ENCODE peak calls at places on chromosomes 4 and X, in eight cellular contexts. M, V, P, D, Y, B, W and N are unnamed samples.

GRCh38 chrX:135489542-135489941 is 30.9 kb upstream of the INTS6L start:
- DNase-seq in M (no peak), V (no peak), P (no peak), D (no peak), Y (no peak), B (no peak), W (no peak), N (no peak)

GRCh38 chr4:23235613-23236390 is 543.1 kb downstream of the GBA3 start:
- DNase-seq in M (no peak), V (no peak), P (no peak), D (no peak), Y (no peak), B (no peak), W (no peak), N (no peak)

GRCh38 chrX:69153060-69153730 is 12.1 kb downstream of the PJA1 start:
- DNase-seq in M (no peak), V (peak; percentile 34), P (no peak), D (no peak), Y (peak; percentile 37), B (peak; percentile 17), W (no peak), N (no peak)

GRCh38 chr4:81465668-81466357 is 5.9 kb downstream of the RASGEF1B start:
- DNase-seq in M (no peak), V (no peak), P (no peak), D (no peak), Y (no peak), B (no peak), W (no peak), N (no peak)

GRCh38 chrX:85017721-85018120 is 14.0 kb downstream of the APOOL start:
- DNase-seq in M (no peak), V (no peak), P (no peak), D (no peak), Y (no peak), B (no peak), W (no peak), N (no peak)

GRCh38 chr4:25088342-25088952 is 57.7 kb upstream of the LGI2 start:
- DNase-seq in M (peak; percentile 69), V (peak; percentile 13), P (no peak), D (peak; percentile 22), Y (no peak), B (no peak), W (no peak), N (no peak)

GRCh38 chr4:170214731-170215130 is 125.0 kb upstream of the AADAT start:
- DNase-seq in M (no peak), V (no peak), P (no peak), D (no peak), Y (no peak), B (no peak), W (no peak), N (no peak)

GRCh38 chrX:153948847-153949819 is 4.7 kb upstream of the RENBP start:
- DNase-seq in M (no peak), V (no peak), P (no peak), D (no peak), Y (no peak), B (no peak), W (no peak), N (no peak)

GRCh38 chrX:75038925-75039324 is 113.7 kb upstream of the NEXMIF start:
- DNase-seq in M (no peak), V (peak; percentile 32), P (no peak), D (no peak), Y (no peak), B (peak; percentile 1), W (peak; percentile 4), N (no peak)

GRCh38 chr4:93649828-93650227 is 178.7 kb upstream of the ATOH1 start:
- DNase-seq in M (no peak), V (no peak), P (no peak), D (no peak), Y (no peak), B (no peak), W (no peak), N (no peak)

GRCh38 chr4:3867403-3868100 is 101.4 kb downstream of the ADRA2C start:
- DNase-seq in M (no peak), V (no peak), P (peak; percentile 29), D (no peak), Y (no peak), B (no peak), W (no peak), N (no peak)

GRCh38 chr4:126533176-126533575 is 1099.6 kb upstream of the INTU start:
- DNase-seq in M (no peak), V (peak; percentile 12), P (no peak), D (no peak), Y (no peak), B (no peak), W (no peak), N (no peak)

GRCh38 chr4:125115941-125116340 is 198.8 kb upstream of the FAT4 start:
- DNase-seq in M (no peak), V (peak; percentile 94), P (no peak), D (no peak), Y (peak; percentile 55), B (no peak), W (no peak), N (no peak)

GRCh38 chr4:80587861-80588385 is 252.4 kb downstream of the CFAP299 start:
- DNase-seq in M (no peak), V (no peak), P (no peak), D (no peak), Y (peak; percentile 54), B (no peak), W (no peak), N (no peak)

GRCh38 chr4:27123050-27123768 is 262.6 kb downstream of the STIM2 start:
- DNase-seq in M (no peak), V (no peak), P (no peak), D (no peak), Y (no peak), B (peak; percentile 80), W (no peak), N (no peak)

GRCh38 chr4:174317531-174317930 is 33.8 kb downstream of the CEP44 start:
- DNase-seq in M (no peak), V (peak; percentile 23), P (no peak), D (no peak), Y (no peak), B (no peak), W (no peak), N (no peak)

GRCh38 chrX:6732101-6732500 is 197.2 kb upstream of the VCX3A start:
- DNase-seq in M (no peak), V (no peak), P (no peak), D (no peak), Y (no peak), B (no peak), W (no peak), N (no peak)

GRCh38 chrX:6738518-6739470 is 203.9 kb upstream of the VCX3A start:
- DNase-seq in M (no peak), V (no peak), P (peak; percentile 78), D (no peak), Y (no peak), B (peak; percentile 7), W (no peak), N (no peak)

GRCh38 chrX:6729581-6729980 is 194.7 kb upstream of the VCX3A start:
- DNase-seq in M (no peak), V (no peak), P (no peak), D (no peak), Y (peak; percentile 23), B (no peak), W (peak; percentile 3), N (no peak)

DNA sequence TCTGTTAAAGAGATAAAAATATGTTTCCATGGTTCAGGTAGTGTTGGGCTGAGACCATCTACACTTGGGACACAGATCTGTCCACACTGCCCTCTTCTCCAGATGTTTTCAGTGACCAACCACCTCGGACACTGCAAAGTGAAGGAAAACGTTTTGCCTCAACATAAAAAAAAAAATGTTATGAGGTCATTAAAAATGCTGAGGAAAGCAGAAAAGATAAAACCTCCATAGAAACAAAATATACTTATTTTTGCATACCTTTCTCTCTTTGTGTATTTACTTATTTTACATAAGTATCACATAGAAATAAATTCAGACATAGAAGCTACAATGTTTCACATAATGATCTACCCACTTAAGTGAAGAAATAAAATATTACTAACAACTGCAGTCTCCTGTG is 200.3 kb upstream of the VCX3A start:
- DNase-seq in M (no peak), V (no peak), P (no peak), D (no peak), Y (no peak), B (no peak), W (no peak), N (no peak)
- H3K4me1 ChIP-seq in M (no peaks in the 10 kb centered on the region), V (no peaks in the 10 kb centered on the region), P (no peaks in the 10 kb centered on the region), D (no peaks in the 10 kb centered on the region), Y (no peaks in the 10 kb centered on the region), B (no peaks in the 10 kb centered on the region), W (no peaks in the 10 kb centered on the region), N (no peaks in the 10 kb centered on the region)

DNA sequence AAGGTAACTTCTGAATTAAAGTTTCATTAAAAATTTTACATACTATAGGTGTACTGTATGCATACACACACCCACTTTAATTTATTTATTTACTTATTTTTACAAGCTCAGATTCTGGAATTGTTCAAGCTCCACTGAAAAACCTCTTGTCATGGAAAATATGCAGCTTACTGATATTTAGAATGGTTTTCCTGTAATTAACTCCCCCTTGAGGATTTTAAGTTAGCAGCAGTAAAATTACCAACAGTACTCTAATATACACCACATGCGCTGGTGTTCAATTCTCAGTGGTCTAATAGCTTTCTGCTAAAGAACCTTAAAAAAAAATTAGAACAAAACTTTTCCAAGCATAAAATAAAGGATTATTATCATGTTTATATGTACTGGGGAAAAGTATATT is 12.0 kb downstream of the MAB21L2 start:
- DNase-seq in M (no peak), V (peak; percentile 36), P (no peak), D (no peak), Y (no peak), B (no peak), W (no peak), N (no peak)
- H3K4me1 ChIP-seq in M (no peaks in the 10 kb centered on the region), V (no peaks in the 10 kb centered on the region), P (no peaks in the 10 kb centered on the region), D (no peaks in the 10 kb centered on the region), Y (no peaks in the 10 kb centered on the region), B (no peaks in the 10 kb centered on the region), W (peaks cover 5% of the 10 kb centered on the region), N (no peaks in the 10 kb centered on the region)

DNA sequence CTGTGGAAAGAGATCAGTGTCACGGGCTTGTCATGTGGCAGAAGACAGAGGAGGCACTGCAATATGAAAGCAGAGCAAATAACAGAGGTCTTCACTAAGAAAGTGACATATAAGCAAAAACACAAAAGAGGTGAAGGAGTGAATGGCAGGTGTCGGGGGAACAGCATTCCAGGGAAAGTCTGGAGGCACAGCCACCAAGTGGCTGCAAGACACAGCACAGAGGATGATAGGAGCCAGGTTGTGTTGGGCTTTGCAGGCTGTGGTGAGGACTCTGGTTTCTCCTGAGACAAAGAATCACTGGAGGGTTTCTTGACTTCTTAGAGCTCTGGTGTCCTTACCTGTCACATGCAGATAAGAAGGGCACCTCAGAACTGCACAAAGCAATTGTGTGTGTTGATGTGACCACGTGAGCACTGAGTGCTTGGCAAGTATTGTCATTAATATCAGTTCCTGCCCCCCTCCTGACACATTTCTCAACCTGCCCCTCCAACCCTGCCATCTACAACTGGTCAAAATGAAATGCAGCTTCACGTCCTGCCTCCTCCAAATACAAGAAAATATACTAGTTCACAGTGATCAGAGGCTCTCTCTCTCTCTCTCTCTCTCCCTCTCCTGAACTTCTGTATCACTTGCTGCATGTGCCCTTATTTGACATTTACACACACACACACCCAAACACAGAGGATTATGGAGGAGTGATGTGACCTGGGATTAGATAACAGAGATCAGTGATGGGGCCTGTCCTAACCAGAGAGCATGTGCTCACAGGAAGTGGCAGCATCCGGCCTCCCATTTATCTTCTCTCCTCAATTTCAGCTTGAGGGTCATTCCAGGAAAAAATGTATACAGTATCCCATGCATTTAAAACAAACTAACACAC is 143.2 kb downstream of the TSPAN5 start:
- DNase-seq in M (no peak), V (peak; percentile 54), P (no peak), D (no peak), Y (no peak), B (peak; percentile 11), W (no peak), N (no peak)
- H3K4me1 ChIP-seq in M (no peaks in the 10 kb centered on the region), V (peaks cover 46% of the 10 kb centered on the region), P (no peaks in the 10 kb centered on the region), D (no peaks in the 10 kb centered on the region), Y (peaks cover 34% of the 10 kb centered on the region), B (no peaks in the 10 kb centered on the region), W (peaks cover 8% of the 10 kb centered on the region), N (peaks cover 13% of the 10 kb centered on the region)

GRCh38 chr4:1755297-1755696 is 34.0 kb downstream of the TACC3 start:
- DNase-seq in M (no peak), V (no peak), P (no peak), D (no peak), Y (no peak), B (no peak), W (no peak), N (no peak)
- H3K4me1 ChIP-seq in M (no peaks in the 10 kb centered on the region), V (no peaks in the 10 kb centered on the region), P (peaks cover 4% of the 10 kb centered on the region), D (peaks cover 10% of the 10 kb centered on the region), Y (peaks cover 29% of the 10 kb centered on the region), B (peaks cover 6% of the 10 kb centered on the region), W (peaks cover 17% of the 10 kb centered on the region), N (peaks cover 27% of the 10 kb centered on the region)